ENCODE peak calls at places on chromosomes 2 and 18, in ten cellular contexts. Y, H, L, W, J, D, S, B, T and Q are unnamed samples.

GRCh38 chr2:28753043-28753683 is 1.5 kb downstream of the PPP1CB start:
- DNase-seq in Y (no peak), H (peak), L (peak), W (peak), J (no peak), D (peak), S (no peak), B (peak), T (peak), Q (peak)

GRCh38 chr2:38740851-38741541 is 10.2 kb downstream of the SRSF7 start:
- DNase-seq in Y (no peak), H (peak), L (no peak), W (no peak), J (no peak), D (peak), S (no peak), B (no peak), T (peak), Q (no peak)

GRCh38 chr18:55320399-55321255 is 267.4 kb downstream of the TCF4 start:
- DNase-seq in Y (no peak), H (peak), L (no peak), W (no peak), J (no peak), D (no peak), S (no peak), B (no peak), T (no peak), Q (no peak)

GRCh38 chr18:54075681-54076080 is 148.8 kb downstream of the MBD2 start:
- DNase-seq in Y (no peak), H (no peak), L (no peak), W (no peak), J (no peak), D (no peak), S (no peak), B (no peak), T (peak), Q (no peak)

GRCh38 chr18:42814618-42815017 is 300.9 kb downstream of the RIT2 start:
- DNase-seq in Y (no peak), H (no peak), L (no peak), W (no peak), J (no peak), D (no peak), S (no peak), B (no peak), T (no peak), Q (no peak)

GRCh38 chr2:174341995-174342571 is 7.3 kb downstream of the SP9 start:
- DNase-seq in Y (no peak), H (no peak), L (peak), W (no peak), J (no peak), D (no peak), S (no peak), B (no peak), T (no peak), Q (peak)

GRCh38 chr2:234494361-234495075 is 2.4 kb downstream of the ARL4C start:
- DNase-seq in Y (no peak), H (peak), L (no peak), W (no peak), J (no peak), D (peak), S (no peak), B (no peak), T (peak), Q (no peak)

GRCh38 chr18:48994044-48994651 is 43.4 kb upstream of the SMAD7 start:
- DNase-seq in Y (no peak), H (peak), L (no peak), W (peak), J (no peak), D (no peak), S (peak), B (no peak), T (peak), Q (no peak)

GRCh38 chr2:112824701-112825099 is 11.9 kb downstream of the IL1B start:
- DNase-seq in Y (no peak), H (peak), L (no peak), W (no peak), J (no peak), D (no peak), S (no peak), B (no peak), T (peak), Q (no peak)

GRCh38 chr2:182891611-182892010 is 25.2 kb upstream of the FRZB start:
- DNase-seq in Y (no peak), H (no peak), L (no peak), W (no peak), J (no peak), D (no peak), S (no peak), B (no peak), T (peak), Q (no peak)

GRCh38 chr2:119684553-119684952 is 5.6 kb downstream of the TMEM177 start:
- DNase-seq in Y (no peak), H (no peak), L (no peak), W (no peak), J (no peak), D (no peak), S (no peak), B (no peak), T (no peak), Q (no peak)

GRCh38 chr2:46346719-46347118 is 49.5 kb downstream of the EPAS1 start:
- DNase-seq in Y (no peak), H (no peak), L (no peak), W (no peak), J (no peak), D (no peak), S (no peak), B (no peak), T (no peak), Q (no peak)

GRCh38 chr2:23916727-23917458 is 10.0 kb downstream of the ATAD2B start:
- DNase-seq in Y (no peak), H (no peak), L (no peak), W (no peak), J (no peak), D (no peak), S (no peak), B (no peak), T (no peak), Q (no peak)

GRCh38 chr18:25253136-25253535 is 98.8 kb downstream of the ZNF521 start:
- DNase-seq in Y (no peak), H (no peak), L (no peak), W (no peak), J (no peak), D (no peak), S (no peak), B (no peak), T (no peak), Q (no peak)

GRCh38 chr18:79611040-79611681 is 68.4 kb upstream of the CTDP1 start:
- DNase-seq in Y (no peak), H (peak), L (no peak), W (peak), J (no peak), D (no peak), S (no peak), B (peak), T (peak), Q (no peak)

GRCh38 chr18:55337908-55338521 is 250.0 kb downstream of the TCF4 start:
- DNase-seq in Y (no peak), H (peak), L (no peak), W (no peak), J (no peak), D (no peak), S (no peak), B (peak), T (no peak), Q (no peak)

GRCh38 chr2:38274286-38275276 is 102.5 kb downstream of the ATL2 start:
- DNase-seq in Y (no peak), H (peak), L (peak), W (no peak), J (no peak), D (peak), S (peak), B (peak), T (peak), Q (peak)

GRCh38 chr2:119011910-119012209 is 69.9 kb downstream of the MARCO start:
- DNase-seq in Y (no peak), H (no peak), L (no peak), W (no peak), J (no peak), D (no peak), S (no peak), B (no peak), T (no peak), Q (peak)

GRCh38 chr2:219475697-219476604 is 22.7 kb upstream of the GMPPA start:
- DNase-seq in Y (no peak), H (peak), L (peak), W (peak), J (peak), D (peak), S (no peak), B (peak), T (peak), Q (peak)

GRCh38 chr2:150125188-150125587 is 362.3 kb downstream of the RND3 start:
- DNase-seq in Y (no peak), H (no peak), L (no peak), W (no peak), J (no peak), D (no peak), S (no peak), B (no peak), T (no peak), Q (no peak)

GRCh38 chr2:172204309-172204708 is 101.6 kb upstream of the DLX2 start:
- DNase-seq in Y (no peak), H (peak), L (no peak), W (no peak), J (no peak), D (no peak), S (no peak), B (no peak), T (no peak), Q (no peak)

GRCh38 chr2:44560352-44560751 is 198.6 kb downstream of the CAMKMT start:
- DNase-seq in Y (no peak), H (peak), L (no peak), W (peak), J (no peak), D (no peak), S (no peak), B (peak), T (peak), Q (no peak)

GRCh38 chr18:79738041-79738461 is 58.4 kb downstream of the CTDP1 start:
- DNase-seq in Y (no peak), H (no peak), L (no peak), W (no peak), J (no peak), D (no peak), S (no peak), B (no peak), T (no peak), Q (no peak)

GRCh38 chr2:54260241-54260495 is 4.1 kb upstream of the TSPYL6 start:
- DNase-seq in Y (no peak), H (no peak), L (no peak), W (no peak), J (no peak), D (no peak), S (no peak), B (no peak), T (no peak), Q (no peak)

GRCh38 chr2:176997074-176997791 is 215.4 kb upstream of the HNRNPA3 start:
- DNase-seq in Y (no peak), H (peak), L (peak), W (no peak), J (no peak), D (no peak), S (peak), B (no peak), T (peak), Q (no peak)

GRCh38 chr18:36352384-36352783 is 54.9 kb downstream of the FHOD3 start:
- DNase-seq in Y (peak), H (peak), L (no peak), W (no peak), J (no peak), D (peak), S (peak), B (no peak), T (peak), Q (no peak)

GRCh38 chr2:117968724-117969121 is 45.1 kb downstream of the CCDC93 start:
- DNase-seq in Y (no peak), H (no peak), L (no peak), W (no peak), J (no peak), D (no peak), S (no peak), B (no peak), T (no peak), Q (no peak)

GRCh38 chr2:161415467-161416293 is 417 bp upstream of the TBR1 start:
- DNase-seq in Y (no peak), H (no peak), L (peak), W (no peak), J (no peak), D (no peak), S (no peak), B (no peak), T (no peak), Q (no peak)

GRCh38 chr2:35846-36245 is 10.5 kb downstream of the FAM110C start:
- DNase-seq in Y (no peak), H (no peak), L (no peak), W (peak), J (no peak), D (no peak), S (no peak), B (no peak), T (peak), Q (no peak)

GRCh38 chr2:46816151-46816845 is 99.3 kb downstream of the MCFD2 start:
- DNase-seq in Y (no peak), H (no peak), L (no peak), W (no peak), J (no peak), D (no peak), S (no peak), B (no peak), T (no peak), Q (no peak)

GRCh38 chr2:148887349-148888002 is 12.4 kb downstream of the KIF5C start:
- DNase-seq in Y (no peak), H (no peak), L (no peak), W (no peak), J (no peak), D (no peak), S (no peak), B (no peak), T (no peak), Q (no peak)

GRCh38 chr2:10285191-10285577 is 17.5 kb upstream of the HPCAL1 start:
- DNase-seq in Y (no peak), H (no peak), L (no peak), W (no peak), J (no peak), D (no peak), S (no peak), B (no peak), T (no peak), Q (no peak)

GRCh38 chr2:219466816-219467735 is 31.6 kb upstream of the GMPPA start:
- DNase-seq in Y (no peak), H (no peak), L (no peak), W (no peak), J (no peak), D (no peak), S (no peak), B (no peak), T (peak), Q (no peak)

GRCh38 chr2:54336136-54336976 is 80.3 kb upstream of the TSPYL6 start:
- DNase-seq in Y (no peak), H (peak), L (no peak), W (no peak), J (no peak), D (no peak), S (peak), B (no peak), T (peak), Q (no peak)

GRCh38 chr18:26317353-26317865 is 91.2 kb downstream of the TAF4B start:
- DNase-seq in Y (no peak), H (peak), L (no peak), W (no peak), J (no peak), D (no peak), S (no peak), B (no peak), T (no peak), Q (no peak)

GRCh38 chr2:238108423-238109201 is 8.5 kb downstream of the ESPNL start:
- DNase-seq in Y (no peak), H (no peak), L (peak), W (peak), J (no peak), D (peak), S (no peak), B (no peak), T (no peak), Q (no peak)

GRCh38 chr18:11802160-11802559 is 49.1 kb upstream of the CHMP1B start:
- DNase-seq in Y (no peak), H (no peak), L (no peak), W (no peak), J (no peak), D (no peak), S (no peak), B (no peak), T (no peak), Q (no peak)

GRCh38 chr2:191343796-191344338 is 98.7 kb downstream of the MYO1B start:
- DNase-seq in Y (no peak), H (no peak), L (no peak), W (no peak), J (no peak), D (no peak), S (no peak), B (no peak), T (no peak), Q (no peak)

GRCh38 chr2:240326246-240326645 is 109.2 kb upstream of the GPC1 start:
- DNase-seq in Y (no peak), H (no peak), L (no peak), W (no peak), J (no peak), D (no peak), S (no peak), B (no peak), T (peak), Q (no peak)

GRCh38 chr2:101706121-101706818 is 8.8 kb downstream of the MAP4K4 start:
- DNase-seq in Y (no peak), H (no peak), L (no peak), W (no peak), J (no peak), D (no peak), S (no peak), B (no peak), T (no peak), Q (no peak)

GRCh38 chr2:101699939-101700442 is 2.5 kb downstream of the MAP4K4 start:
- DNase-seq in Y (no peak), H (peak), L (no peak), W (no peak), J (no peak), D (peak), S (no peak), B (no peak), T (peak), Q (no peak)

GRCh38 chr2:101706819-101707177 is 9.3 kb downstream of the MAP4K4 start:
- DNase-seq in Y (no peak), H (no peak), L (no peak), W (no peak), J (no peak), D (no peak), S (no peak), B (no peak), T (no peak), Q (no peak)

GRCh38 chr2:101704816-101705565 is 7.5 kb downstream of the MAP4K4 start:
- DNase-seq in Y (no peak), H (peak), L (no peak), W (no peak), J (no peak), D (no peak), S (no peak), B (no peak), T (peak), Q (no peak)

DNA sequence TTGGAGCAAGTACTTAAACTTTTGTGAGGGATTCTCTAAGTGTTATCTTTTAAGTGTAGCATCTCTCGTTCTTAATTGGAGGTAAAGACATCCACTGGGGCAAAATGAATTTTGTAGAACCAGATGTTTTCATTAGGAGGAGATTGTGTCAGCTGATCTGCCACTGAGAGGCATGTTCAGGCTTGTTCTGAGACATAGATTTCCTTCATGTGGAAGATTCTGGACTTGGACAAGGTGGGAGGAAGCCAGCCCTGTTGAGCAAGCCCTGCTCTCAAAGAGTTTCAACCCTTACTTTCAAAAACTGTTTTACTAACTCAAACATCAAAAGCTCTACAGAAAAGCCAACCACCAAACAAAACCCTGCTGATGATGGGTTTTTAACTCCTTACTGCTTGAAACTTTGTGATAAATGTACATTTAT is 6.5 kb downstream of the MAP4K4 start:
- DNase-seq in Y (no peak), H (peak), L (no peak), W (no peak), J (no peak), D (no peak), S (peak), B (no peak), T (peak), Q (no peak)
- TF ChIP-seq CTCF in Y (no peak), H (no peak), L (no peak), W (no peak), J (no peak), D (no peak), S (no peak), B (no peak), T (no peak), Q (no peak)

GRCh38 chr2:109046925-109047508 is 58.0 kb upstream of the EDAR start:
- DNase-seq in Y (no peak), H (no peak), L (peak), W (no peak), J (no peak), D (no peak), S (no peak), B (no peak), T (no peak), Q (no peak)
- TF ChIP-seq CTCF in Y (no peak), H (no peak), L (no peak), W (no peak), J (no peak), D (no peak), S (no peak), B (no peak), T (no peak), Q (no peak)

DNA sequence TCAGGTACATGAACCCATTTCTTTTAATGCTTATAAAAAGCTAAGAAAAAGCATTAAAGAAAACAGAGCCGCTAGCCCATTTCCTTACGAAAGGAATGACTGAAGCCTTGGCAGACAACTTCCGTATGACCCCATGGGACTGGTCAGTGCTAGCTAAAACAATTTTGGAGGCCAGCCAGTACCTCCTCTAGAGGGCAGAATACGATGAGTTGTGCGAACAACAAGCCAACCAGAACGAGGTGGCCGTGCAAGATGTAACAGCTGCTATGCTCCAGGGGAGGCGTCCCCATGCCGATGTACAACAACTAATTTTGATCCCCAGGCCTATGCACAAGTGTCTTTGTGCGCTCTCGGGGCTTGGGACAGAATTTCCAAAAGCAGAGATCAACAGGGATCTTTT is 16.7 kb downstream of the MAP3K2 start:
- DNase-seq in Y (peak), H (peak), L (no peak), W (no peak), J (no peak), D (no peak), S (no peak), B (peak), T (no peak), Q (no peak)
- TF ChIP-seq CTCF in Y (peak), H (peak), L (no peak), W (no peak), J (no peak), D (no peak), S (no peak), B (no peak), T (no peak), Q (no peak)

DNA sequence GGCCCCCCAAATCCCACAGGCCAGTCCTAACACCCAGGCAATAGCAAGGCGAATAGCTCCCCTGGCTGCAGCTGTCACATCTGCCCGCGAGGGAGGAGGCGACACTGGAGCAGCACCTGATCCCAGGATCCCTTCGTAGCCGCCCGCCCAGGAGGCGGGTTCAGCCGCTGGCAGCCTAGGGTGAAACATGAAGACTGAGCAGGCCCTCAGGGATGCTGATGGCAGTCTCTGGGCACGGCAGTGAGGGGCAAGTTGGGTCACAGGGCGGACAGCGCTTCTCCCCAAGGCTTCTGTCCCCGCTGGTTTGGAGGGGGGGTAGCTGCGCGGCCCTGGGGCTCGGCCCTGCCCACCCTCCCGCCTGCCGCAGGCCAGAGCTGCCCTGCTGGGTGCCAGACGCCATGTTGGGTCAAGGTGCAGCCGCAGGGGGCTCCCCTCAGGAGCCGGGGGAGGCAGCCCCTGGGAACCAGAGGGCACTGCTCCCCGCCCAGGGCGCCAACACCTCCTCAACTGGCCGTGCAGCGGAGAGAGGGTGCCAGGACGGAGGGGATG is 1.9 kb downstream of the DNMT3A start:
- DNase-seq in Y (no peak), H (no peak), L (no peak), W (no peak), J (no peak), D (peak), S (no peak), B (peak), T (no peak), Q (no peak)
- TF ChIP-seq CTCF in Y (no peak), H (no peak), L (no peak), W (no peak), J (no peak), D (no peak), S (no peak), B (peak), T (no peak), Q (no peak)